ENCODE peak calls at places on chromosomes 12 and 14, in ten cellular contexts. R is esophagus muscularis mucosa; Z is ovary; G is IMR-90; F is thoracic aorta; X is left lung; M is body of pancreas; N is CD4-positive, CD25-positive, alpha-beta regulatory T cell; L is transverse colon; J is stomach. W is an unnamed sample.

GRCh38 chr12:52235001-52235760 is 2.1 kb downstream of the KRT7 start:
- DNase-seq in R (no peak), F (no peak), N (no peak), X (no peak), J (no peak), Z (no peak), G (no peak), L (no peak), M (no peak), W (peak; percentile 56)

GRCh38 chr12:51886021-51886710 is 1.7 kb upstream of the ANKRD33 start:
- DNase-seq in F (peak; percentile 41), N (no peak), Z (no peak), R (no peak), L (peak; percentile 51), J (no peak), X (peak; percentile 86), G (peak; percentile 99), M (peak; percentile 61), W (peak; percentile 41)

GRCh38 chr12:108122644-108123043 is 6.4 kb upstream of the WSCD2 start:
- DNase-seq in J (no peak), X (no peak), Z (no peak), L (no peak), R (no peak), G (no peak), N (no peak), M (no peak), F (no peak), W (no peak)

GRCh38 chr14:21428930-21429329 is 27.0 kb downstream of the CHD8 start:
- DNase-seq in N (no peak), M (peak; percentile 78), X (no peak), J (peak; percentile 76), F (no peak), Z (no peak), L (no peak), G (no peak), R (no peak), W (no peak)

GRCh38 chr12:27751386-27752047 is 28.5 kb upstream of the KLHL42 start:
- DNase-seq in Z (no peak), G (no peak), L (peak; percentile 87), R (no peak), F (no peak), J (peak; percentile 73), X (no peak), N (no peak), M (peak; percentile 94), W (peak; percentile 14)

GRCh38 chr12:27383429-27384260 is 51.0 kb downstream of the BMAL2 start:
- DNase-seq in J (peak; percentile 85), G (peak; percentile 89), R (peak; percentile 93), Z (peak; percentile 49), L (peak; percentile 80), M (peak; percentile 77), X (peak; percentile 68), F (peak; percentile 55), N (peak; percentile 29), W (peak; percentile 60)

GRCh38 chr12:131831635-131832041 is 3.4 kb downstream of the MMP17 start:
- DNase-seq in Z (peak; percentile 78), F (no peak), M (no peak), X (no peak), G (peak; percentile 53), R (no peak), N (no peak), J (no peak), L (no peak), W (no peak)

GRCh38 chr14:96754845-96755184 is 42.4 kb upstream of the VRK1 start:
- DNase-seq in N (no peak), L (no peak), R (no peak), J (no peak), M (no peak), F (no peak), G (no peak), Z (no peak), X (no peak), W (no peak)

GRCh38 chr14:105067140-105067968 is 2.1 kb upstream of the GPR132 start:
- DNase-seq in Z (no peak), G (peak; percentile 61), X (no peak), L (no peak), J (no peak), F (no peak), M (no peak), N (peak; percentile 55), R (no peak), W (no peak)

GRCh38 chr12:46101121-46101869 is 110.9 kb upstream of the SCAF11 start:
- DNase-seq in J (no peak), X (no peak), M (no peak), G (no peak), Z (no peak), L (no peak), F (no peak), N (no peak), R (no peak), W (no peak)

DNA sequence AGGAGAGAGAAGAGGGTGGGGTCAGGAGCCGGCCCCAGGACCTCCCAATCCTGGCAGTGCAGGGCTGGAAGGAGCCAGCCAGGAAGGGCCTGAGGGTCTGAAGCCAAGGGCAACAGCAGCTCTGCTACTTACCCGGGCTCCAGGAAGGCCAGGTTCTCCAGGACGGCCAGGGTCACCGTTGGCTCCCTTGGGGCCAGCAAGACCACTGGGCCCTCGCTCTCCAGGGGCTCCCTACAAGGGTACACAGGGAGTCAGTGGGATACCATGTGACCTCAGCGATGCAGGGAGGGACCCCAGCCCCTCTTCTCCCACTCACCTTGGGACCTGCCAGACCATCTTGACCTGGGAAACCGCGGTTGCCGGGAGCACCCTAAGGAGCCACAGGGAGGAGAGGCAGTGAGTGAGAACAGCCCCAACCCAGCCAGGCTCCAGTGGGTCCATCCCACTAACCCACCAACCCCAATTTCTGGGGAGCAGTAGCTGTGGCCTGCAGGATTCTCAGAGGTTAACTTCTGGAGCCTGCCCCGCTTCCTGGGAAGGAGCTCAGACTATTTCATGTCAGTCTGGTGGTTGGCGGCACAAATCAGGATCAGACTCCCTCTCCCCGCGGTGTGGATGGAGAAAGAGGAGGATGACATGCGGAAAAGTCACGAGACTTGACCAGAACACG is 18.5 kb downstream of the COL2A1 start:
- DNase-seq in L (no peak), J (no peak), M (no peak), Z (no peak), X (no peak), F (no peak), R (no peak), N (no peak), G (no peak), W (no peak)
- H3K36me3 ChIP-seq in L (no peaks in the 10 kb centered on the region), J (no peaks in the 10 kb centered on the region), M (no peaks in the 10 kb centered on the region), Z (no peaks in the 10 kb centered on the region), X (no peaks in the 10 kb centered on the region), F (no peaks in the 10 kb centered on the region), R (no peaks in the 10 kb centered on the region), N (no peaks in the 10 kb centered on the region), G (no peaks in the 10 kb centered on the region), W (no peaks in the 10 kb centered on the region)

GRCh38 chr14:92646952-92647461 is 101.4 kb downstream of the LGMN start:
- DNase-seq in N (no peak), Z (no peak), R (no peak), X (no peak), J (no peak), M (no peak), G (peak; percentile 94), L (peak; percentile 46), F (no peak), W (no peak)

GRCh38 chr14:92650581-92651105 is 97.8 kb downstream of the LGMN start:
- DNase-seq in G (no peak), Z (no peak), N (no peak), X (peak; percentile 31), R (no peak), M (no peak), J (no peak), L (no peak), F (no peak), W (no peak)

GRCh38 chr14:92649934-92650545 is 98.4 kb downstream of the LGMN start:
- DNase-seq in Z (no peak), X (peak; percentile 89), L (peak; percentile 71), G (peak; percentile 92), M (peak; percentile 35), R (no peak), F (peak; percentile 60), N (no peak), J (peak; percentile 57), W (peak; percentile 88)

GRCh38 chr14:92647499-92648279 is 100.7 kb downstream of the LGMN start:
- DNase-seq in Z (no peak), L (no peak), J (no peak), X (no peak), F (no peak), M (no peak), G (peak; percentile 59), N (no peak), R (no peak), W (no peak)

DNA sequence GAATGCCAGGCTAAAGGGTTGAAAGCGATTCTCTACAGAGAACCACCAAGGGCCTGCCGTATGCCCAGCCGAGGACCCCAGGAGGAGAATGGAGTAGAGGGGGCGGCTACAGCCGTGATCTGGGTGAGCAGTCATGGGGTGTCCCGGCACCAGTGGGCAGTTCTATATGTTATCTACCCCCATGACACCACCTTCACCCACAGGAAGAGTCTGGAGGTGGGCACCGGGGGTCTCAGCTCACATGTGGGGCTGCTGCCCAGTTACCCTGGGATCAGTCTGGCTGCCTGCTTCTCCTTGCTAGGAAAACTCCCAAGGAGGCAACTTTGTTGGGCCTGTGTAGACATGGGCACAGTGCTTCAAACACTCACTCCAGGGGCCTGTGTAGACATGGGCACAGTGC is 99.4 kb downstream of the LGMN start:
- DNase-seq in X (no peak), Z (no peak), N (no peak), M (no peak), F (no peak), G (no peak), R (no peak), L (no peak), J (no peak), W (no peak)
- H3K27ac ChIP-seq in X (peak overlapping the region; percentile 87), Z (no peak overlapping the region), N (peak overlapping the region; percentile 19), M (no peak overlapping the region), F (peak overlapping the region; percentile 99), G (peak overlapping the region; percentile 100), R (peak overlapping the region; percentile 94), L (peak overlapping the region; percentile 89), J (peak overlapping the region; percentile 84), W (no peak overlapping the region)

DNA sequence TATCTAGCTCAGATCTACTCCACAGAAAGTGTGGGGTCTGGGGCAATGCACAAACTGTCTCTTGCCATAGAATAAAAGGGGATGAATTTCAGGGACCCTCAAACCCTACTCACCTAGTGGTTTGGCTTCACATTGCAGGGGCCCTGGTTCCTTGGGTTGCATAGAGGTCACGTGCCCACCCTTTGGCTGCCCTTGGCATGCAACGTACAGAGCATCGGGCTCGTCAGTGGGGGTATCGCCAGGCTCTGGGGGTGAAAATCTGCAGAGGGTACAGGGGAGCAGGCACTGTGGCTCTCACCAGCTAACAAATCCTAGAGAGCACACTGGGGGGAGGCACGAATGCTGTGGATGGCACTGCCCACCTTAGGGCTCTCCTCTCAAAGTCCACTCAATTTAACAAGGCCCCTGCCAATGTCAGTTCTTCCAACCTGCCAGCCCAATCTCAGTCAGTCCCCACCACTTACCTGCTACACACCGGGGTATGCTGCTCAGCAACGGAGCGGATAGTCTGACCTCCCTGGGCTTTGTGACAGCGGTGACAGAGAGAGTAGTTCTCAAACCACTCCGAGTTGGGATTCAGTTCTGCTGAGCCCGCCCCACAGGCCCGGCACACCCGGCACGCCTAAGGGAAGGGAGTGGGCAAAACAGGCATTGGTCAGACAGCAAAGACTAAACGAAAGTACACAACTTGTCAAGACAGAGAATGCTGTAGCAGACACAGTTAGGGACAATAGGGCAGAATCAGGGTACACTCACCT is 8.0 kb downstream of the KMT2D start:
- DNase-seq in J (no peak), G (no peak), R (no peak), N (no peak), X (no peak), L (no peak), F (no peak), Z (peak; percentile 12), M (no peak), W (no peak)
- H3K36me3 ChIP-seq in J (peaks cover 76% of the 10 kb centered on the region), G (peaks cover 72% of the 10 kb centered on the region), R (peaks cover 77% of the 10 kb centered on the region), N (peaks cover 74% of the 10 kb centered on the region), X (peaks cover 76% of the 10 kb centered on the region), L (no peaks in the 10 kb centered on the region), F (peaks cover 63% of the 10 kb centered on the region), Z (no peaks in the 10 kb centered on the region), M (peaks cover 4% of the 10 kb centered on the region), W (peaks cover 65% of the 10 kb centered on the region)

GRCh38 chr14:69629225-69630127 is 18.1 kb downstream of the SUSD6 start:
- DNase-seq in M (no peak), X (no peak), J (no peak), L (no peak), G (peak; percentile 50), F (no peak), R (no peak), Z (no peak), N (no peak), W (no peak)
- H3K27ac ChIP-seq in M (no peak overlapping the region), X (peak overlapping the region; percentile 3), J (no peak overlapping the region), L (no peak overlapping the region), G (peak overlapping the region; percentile 39), F (no peak overlapping the region), R (no peak overlapping the region), Z (no peak overlapping the region), N (peak overlapping the region; percentile 62), W (no peak overlapping the region)

W was measured in thyroid gland.